ENCODE peak calls at places on chromosomes 12 and 14, in four cellular contexts. K is A549, Q is GM12878, B is K562. O is an unnamed sample. For H3K9me3, the result is how much of the 10 kb centered on the place peaks cover.

GRCh38 chr12:70733385-70733784 is 96.2 kb upstream of the PTPRB start:
- DNase-seq in K (peak), Q (peak), B (peak), O (peak)

GRCh38 chr14:22304324-22304723 is 284.7 kb downstream of the DAD1 start:
- DNase-seq in K (no peak), Q (no peak), B (no peak), O (no peak)

GRCh38 chr14:34858765-34859164 is 16.4 kb downstream of the BAZ1A start:
- DNase-seq in K (no peak), Q (no peak), B (no peak), O (no peak)

GRCh38 chr12:130804216-130804615 is 34.8 kb downstream of the STX2 start:
- DNase-seq in K (no peak), Q (no peak), B (no peak), O (no peak)

GRCh38 chr12:67637718-67638117 is 10.8 kb upstream of the DYRK2 start:
- DNase-seq in K (no peak), Q (no peak), B (no peak), O (no peak)

GRCh38 chr14:94135476-94135875 is 6.1 kb upstream of the IFI27L2 start:
- DNase-seq in K (no peak), Q (no peak), B (no peak), O (no peak)

GRCh38 chr12:117981267-117981666 is 12.5 kb upstream of the KSR2 start:
- DNase-seq in K (no peak), Q (no peak), B (no peak), O (no peak)

GRCh38 chr12:71731439-71732356 is 23.0 kb upstream of the RAB21 start:
- DNase-seq in K (no peak), Q (no peak), B (peak), O (peak)

GRCh38 chr12:89354630-89354931 is 2.3 kb upstream of the DUSP6 start:
- DNase-seq in K (no peak), Q (no peak), B (no peak), O (no peak)

GRCh38 chr14:103880334-103880985 is 33.1 kb upstream of the PPP1R13B start:
- DNase-seq in K (peak), Q (no peak), B (no peak), O (no peak)

GRCh38 chr14:78022059-78022458 is 148.1 kb upstream of the NRXN3 start:
- DNase-seq in K (peak), Q (peak), B (peak), O (peak)

GRCh38 chr14:90060312-90060964 is 1.4 kb upstream of the KCNK13 start:
- DNase-seq in K (peak), Q (no peak), B (peak), O (peak)

GRCh38 chr14:42884100-42884499 is 1277.4 kb downstream of the LRFN5 start:
- DNase-seq in K (no peak), Q (no peak), B (no peak), O (no peak)

GRCh38 chr14:61889914-61890351 is 127.7 kb downstream of the SNAPC1 start:
- DNase-seq in K (no peak), Q (peak), B (no peak), O (no peak)

GRCh38 chr12:1926274-1926673 is 7.8 kb upstream of the CACNA2D4 start:
- DNase-seq in K (no peak), Q (no peak), B (no peak), O (no peak)

GRCh38 chr14:49853572-49854375 is 1.2 kb upstream of the NEMF start:
- DNase-seq in K (peak), Q (no peak), B (no peak), O (peak)

GRCh38 chr14:70890842-70891442 is 16.3 kb upstream of the PCNX1 start:
- DNase-seq in K (no peak), Q (no peak), B (no peak), O (no peak)

GRCh38 chr12:55725556-55725955 is 3.3 kb downstream of the CD63 start:
- DNase-seq in K (no peak), Q (no peak), B (no peak), O (no peak)

GRCh38 chr14:32593290-32593942 is 264.3 kb downstream of the AKAP6 start:
- DNase-seq in K (no peak), Q (no peak), B (no peak), O (no peak)

GRCh38 chr14:21917699-21918436 is 244.2 kb upstream of the OR4E1 start:
- DNase-seq in K (peak), Q (peak), B (peak), O (peak)

GRCh38 chr12:125315771-125316170 is 250.5 kb downstream of the AACS start:
- DNase-seq in K (no peak), Q (no peak), B (no peak), O (no peak)

GRCh38 chr14:34628681-34629135 is 1.2 kb downstream of the SNX6 start:
- DNase-seq in K (no peak), Q (no peak), B (peak), O (peak)

GRCh38 chr14:50808053-50808452 is 22.9 kb downstream of the NIN start:
- DNase-seq in K (no peak), Q (no peak), B (no peak), O (no peak)

GRCh38 chr14:32627545-32628298 is 298.6 kb downstream of the AKAP6 start:
- DNase-seq in K (no peak), Q (no peak), B (no peak), O (no peak)

GRCh38 chr12:114777052-114777451 is 93.1 kb upstream of the TBX3 start:
- DNase-seq in K (no peak), Q (no peak), B (no peak), O (no peak)

GRCh38 chr12:130044991-130045621 is 117.2 kb upstream of the FZD10 start:
- DNase-seq in K (no peak), Q (no peak), B (no peak), O (peak)

GRCh38 chr12:6335451-6336078 is 6.3 kb downstream of the TNFRSF1A start:
- DNase-seq in K (peak), Q (peak), B (peak), O (peak)

GRCh38 chr14:75554482-75554881 is 23.9 kb upstream of the FLVCR2 start:
- DNase-seq in K (no peak), Q (no peak), B (no peak), O (no peak)

DNA sequence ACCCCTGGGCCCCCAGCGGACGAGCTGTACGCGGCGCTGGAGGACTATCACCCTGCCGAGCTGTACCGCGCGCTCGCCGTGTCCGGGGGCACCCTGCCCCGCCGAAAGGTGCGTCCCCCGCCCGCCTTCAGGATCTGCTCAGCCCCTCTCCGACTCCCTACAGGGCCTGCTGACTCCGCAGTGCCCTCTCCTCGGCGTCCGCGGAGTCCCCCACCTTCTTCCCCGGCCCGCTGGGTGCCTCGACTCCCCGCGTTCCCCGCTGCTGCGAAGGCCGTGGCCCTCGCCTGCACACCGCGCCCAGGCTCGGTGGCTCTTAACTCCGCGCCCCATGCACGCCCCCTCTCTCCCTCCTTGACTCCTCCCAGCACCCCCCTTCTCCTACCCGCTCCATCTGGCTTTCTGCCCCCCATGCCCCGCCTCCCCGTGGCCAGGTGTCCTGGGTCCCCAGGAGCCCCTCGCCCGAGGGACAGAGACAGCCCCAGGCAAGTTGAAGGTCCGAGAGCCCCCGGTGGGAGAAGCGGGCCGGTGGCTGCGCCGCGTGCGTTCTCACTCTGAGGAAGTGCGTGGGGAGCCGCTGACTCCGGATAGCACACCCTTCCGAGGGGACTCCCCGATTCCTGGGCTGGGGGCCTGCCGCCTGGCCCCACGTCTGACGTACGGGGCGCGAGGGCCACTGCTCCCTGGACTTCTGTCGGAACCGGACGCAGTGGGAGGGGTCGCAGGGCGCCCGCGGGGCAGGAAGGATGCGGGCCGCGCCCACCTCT is 594 bp downstream of the TAMALIN start:
- DNase-seq in K (no peak), Q (no peak), B (no peak), O (no peak)
- TF ChIP-seq JUNB in K (no peak), Q (no peak), B (no peak), O (no peak)

GRCh38 chr12:13195848-13196301 is 651 bp upstream of the EMP1 start:
- DNase-seq in K (no peak), Q (no peak), B (no peak), O (no peak)
- H3K9me3 ChIP-seq in K (under half), Q (under half), B (under half), O (under half)

DNA sequence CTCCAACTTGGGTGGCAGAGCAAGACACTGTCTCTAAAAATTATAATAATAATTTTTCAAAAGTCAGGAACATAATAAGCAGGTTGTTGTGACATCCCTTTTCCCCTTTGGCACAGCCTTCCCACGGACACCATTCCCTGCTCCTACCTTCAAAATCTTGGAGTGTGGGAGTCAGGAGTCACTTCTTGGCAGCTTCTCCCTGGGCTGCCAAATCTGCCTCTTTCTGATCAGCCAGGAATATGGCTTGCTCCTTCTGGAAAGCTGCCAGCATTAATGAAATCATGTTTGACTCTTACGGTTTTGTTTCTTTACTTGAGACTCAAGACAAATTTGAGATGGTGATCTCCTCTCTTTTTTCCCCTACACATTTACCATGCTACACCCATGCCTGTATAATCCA is 391.4 kb upstream of the SYT1 start:
- DNase-seq in K (no peak), Q (no peak), B (no peak), O (no peak)
- TF ChIP-seq JUNB in K (no peak), Q (no peak), B (no peak), O (no peak)

GRCh38 chr14:105100931-105101330 is 35.7 kb upstream of the GPR132 start:
- DNase-seq in K (no peak), Q (no peak), B (no peak), O (no peak)
- H3K9me3 ChIP-seq in K (under half), Q (under half), B (under half), O (under half)

GRCh38 chr14:91311284-91311662 is 66.8 kb upstream of the GPR68 start:
- DNase-seq in K (no peak), Q (no peak), B (no peak), O (no peak)
- TF ChIP-seq JUNB in K (no peak), Q (no peak), B (no peak), O (no peak)

GRCh38 chr12:82027612-82028011 is 268.5 kb upstream of the PPFIA2 start:
- DNase-seq in K (no peak), Q (no peak), B (no peak), O (no peak)
- H3K9me3 ChIP-seq in K (under half), Q (under half), B (under half), O (under half)

O was measured in HepG2.